ENCODE peak calls at places on chromosomes 3 and 15, in nine cellular contexts. S is testis, Z is fibroblast of lung, E is transverse colon, X is astrocyte, Y is sigmoid colon, G is Panc1, T is tibial artery, I is PC-9. W is an unnamed sample. For H3K9me3, the result is how much of the 10 kb centered on the place peaks cover.

GRCh38 chr3:45464336-45464809 is 76.0 kb downstream of the LARS2 start:
- DNase-seq in S (peak), Z (no peak), E (peak), X (no peak), Y (no peak), G (no peak), T (no peak), I (no peak), W (peak)

GRCh38 chr15:38688761-38689160 is 124.1 kb upstream of the RASGRP1 start:
- DNase-seq in S (no peak), Z (no peak), E (no peak), X (no peak), Y (no peak), G (no peak), T (no peak), I (no peak), W (no peak)

GRCh38 chr15:48811325-48811938 is 563 bp upstream of the CEP152 start:
- DNase-seq in S (no peak), Z (no peak), E (no peak), X (no peak), Y (no peak), G (no peak), T (no peak), I (no peak), W (no peak)

GRCh38 chr3:156455839-156456238 is 99.1 kb downstream of the SSR3 start:
- DNase-seq in S (peak), Z (no peak), E (no peak), X (no peak), Y (no peak), G (no peak), T (no peak), I (peak), W (peak)

GRCh38 chr3:33364531-33365128 is 75.6 kb downstream of the UBP1 start:
- DNase-seq in S (no peak), Z (peak), E (no peak), X (peak), Y (no peak), G (no peak), T (no peak), I (no peak), W (no peak)

GRCh38 chr3:153169793-153170386 is 7.9 kb downstream of the RAP2B start:
- DNase-seq in S (no peak), Z (no peak), E (no peak), X (no peak), Y (no peak), G (no peak), T (no peak), I (no peak), W (no peak)

GRCh38 chr15:78425643-78426042 is 12.4 kb upstream of the IREB2 start:
- DNase-seq in S (no peak), Z (no peak), E (no peak), X (no peak), Y (no peak), G (no peak), T (no peak), I (no peak), W (no peak)

GRCh38 chr3:41200669-41201021 is 1.3 kb downstream of the CTNNB1 start:
- DNase-seq in S (peak), Z (peak), E (peak), X (peak), Y (no peak), G (no peak), T (no peak), I (peak), W (peak)

GRCh38 chr15:65085990-65086679 is 9.6 kb downstream of the KBTBD13 start:
- DNase-seq in S (peak), Z (no peak), E (peak), X (no peak), Y (peak), G (no peak), T (peak), I (peak), W (peak)

GRCh38 chr15:88918738-88919137 is 5.6 kb upstream of the MFGE8 start:
- DNase-seq in S (no peak), Z (peak), E (peak), X (peak), Y (no peak), G (peak), T (peak), I (peak), W (no peak)

GRCh38 chr3:100149713-100150112 is 35.4 kb upstream of the FILIP1L start:
- DNase-seq in S (no peak), Z (no peak), E (no peak), X (no peak), Y (no peak), G (no peak), T (no peak), I (no peak), W (no peak)

GRCh38 chr15:87816016-87816415 is 440.5 kb downstream of the NTRK3 start:
- DNase-seq in S (no peak), Z (peak), E (no peak), X (peak), Y (no peak), G (no peak), T (no peak), I (no peak), W (no peak)

GRCh38 chr3:52506266-52506966 is 11.3 kb downstream of the STAB1 start:
- DNase-seq in S (no peak), Z (no peak), E (no peak), X (no peak), Y (no peak), G (no peak), T (no peak), I (no peak), W (no peak)

GRCh38 chr3:184748219-184749135 is 36.6 kb upstream of the MAGEF1 start:
- DNase-seq in S (no peak), Z (peak), E (no peak), X (no peak), Y (no peak), G (peak), T (peak), I (peak), W (peak)

GRCh38 chr15:45048784-45049631 is 26.0 kb downstream of the SORD start:
- DNase-seq in S (peak), Z (peak), E (no peak), X (peak), Y (no peak), G (no peak), T (no peak), I (no peak), W (peak)
- H3K4me3 ChIP-seq in S (no peak), Z (no peak), E (no peak), X (no peak), Y (no peak), G (no peak), T (no peak), I (no peak), W (no peak)

GRCh38 chr15:47326934-47327333 is 390.4 kb upstream of the SEMA6D start:
- DNase-seq in S (no peak), Z (no peak), E (no peak), X (no peak), Y (no peak), G (no peak), T (no peak), I (no peak), W (no peak)
- H3K9me3 ChIP-seq in S (under half), Z (under half), E (under half), X (under half), Y (under half), G (under half), T (under half), I (under half), W (under half)

GRCh38 chr3:114527036-114527644 is 233.3 kb downstream of the TIGIT start:
- DNase-seq in S (no peak), Z (peak), E (no peak), X (no peak), Y (no peak), G (no peak), T (no peak), I (no peak), W (peak)
- TF ChIP-seq CTCF in S (no peak), Z (peak), E (no peak), X (peak), Y (peak), G (peak), T (peak), I (peak), W (peak)

GRCh38 chr15:85691350-85692240 is 103.1 kb downstream of the KLHL25 start:
- DNase-seq in S (no peak), Z (no peak), E (peak), X (no peak), Y (no peak), G (no peak), T (no peak), I (no peak), W (no peak)

GRCh38 chr15:85692873-85693272 is 101.9 kb downstream of the KLHL25 start:
- DNase-seq in S (no peak), Z (no peak), E (peak), X (no peak), Y (no peak), G (no peak), T (no peak), I (no peak), W (no peak)

GRCh38 chr15:85688703-85689102 is 106.0 kb downstream of the KLHL25 start:
- DNase-seq in S (no peak), Z (no peak), E (no peak), X (no peak), Y (no peak), G (no peak), T (no peak), I (no peak), W (no peak)

GRCh38 chr15:85689729-85690128 is 105.0 kb downstream of the KLHL25 start:
- DNase-seq in S (peak), Z (peak), E (peak), X (peak), Y (no peak), G (no peak), T (no peak), I (no peak), W (no peak)

GRCh38 chr15:85690546-85691226 is 104.0 kb downstream of the KLHL25 start:
- DNase-seq in S (no peak), Z (no peak), E (no peak), X (no peak), Y (no peak), G (no peak), T (no peak), I (no peak), W (no peak)
- H3K4me3 ChIP-seq in S (no peak), Z (no peak), E (peak), X (no peak), Y (peak), G (no peak), T (peak), I (no peak), W (no peak)

GRCh38 chr3:151788401-151788800 is 25.5 kb upstream of the AADAC start:
- DNase-seq in S (no peak), Z (no peak), E (no peak), X (no peak), Y (no peak), G (no peak), T (no peak), I (no peak), W (peak)
- H3K9me3 ChIP-seq in S (under half), Z (under half), E (under half), X (under half), Y (under half), G (under half), T (under half), I (under half), W (under half)

GRCh38 chr3:133825969-133826727 is 20.5 kb downstream of the SRPRB start:
- DNase-seq in S (no peak), Z (no peak), E (no peak), X (no peak), Y (no peak), G (no peak), T (no peak), I (no peak), W (no peak)

GRCh38 chr3:133820889-133821675 is 15.5 kb downstream of the SRPRB start:
- DNase-seq in S (no peak), Z (no peak), E (no peak), X (no peak), Y (no peak), G (no peak), T (no peak), I (no peak), W (no peak)

GRCh38 chr3:133824961-133825485 is 19.4 kb downstream of the SRPRB start:
- DNase-seq in S (no peak), Z (no peak), E (no peak), X (no peak), Y (no peak), G (no peak), T (no peak), I (no peak), W (no peak)

GRCh38 chr3:133820129-133820528 is 14.5 kb downstream of the SRPRB start:
- DNase-seq in S (no peak), Z (no peak), E (no peak), X (no peak), Y (no peak), G (no peak), T (no peak), I (no peak), W (no peak)

GRCh38 chr3:133821767-133822638 is 16.4 kb downstream of the SRPRB start:
- DNase-seq in S (peak), Z (peak), E (peak), X (peak), Y (no peak), G (peak), T (peak), I (no peak), W (no peak)
- TF ChIP-seq CTCF in S (no peak), Z (no peak), E (no peak), X (no peak), Y (no peak), G (no peak), T (no peak), I (no peak), W (no peak)

GRCh38 chr3:173395412-173396181 is 1.9 kb upstream of the NLGN1 start:
- DNase-seq in S (peak), Z (peak), E (peak), X (peak), Y (peak), G (no peak), T (peak), I (peak), W (peak)
- H3K4me3 ChIP-seq in S (peak), Z (peak), E (peak), X (peak), Y (peak), G (peak), T (peak), I (peak), W (peak)

DNA sequence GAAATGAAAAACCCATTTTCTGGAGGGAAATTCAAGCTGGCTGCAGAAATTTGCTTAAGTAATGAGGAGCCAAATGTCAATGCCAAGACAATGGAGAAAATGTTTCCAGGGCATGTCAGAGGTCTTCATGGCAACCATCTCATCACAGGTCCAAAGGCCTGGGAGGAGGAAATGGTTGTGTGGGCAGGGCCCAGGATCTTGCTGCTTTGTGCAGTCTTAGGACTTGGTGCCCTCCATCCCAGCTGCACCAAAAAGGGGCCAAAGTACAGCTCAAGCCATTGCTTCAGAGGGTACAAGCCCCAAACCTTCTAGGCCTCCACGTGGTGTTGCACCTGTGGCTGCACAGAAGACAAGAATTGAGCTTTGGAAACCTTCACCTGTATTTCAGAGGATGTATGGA is 59.3 kb downstream of the POMGNT2 start:
- DNase-seq in S (no peak), Z (no peak), E (no peak), X (no peak), Y (no peak), G (no peak), T (no peak), I (no peak), W (no peak)
- H3K9me3 ChIP-seq in S (under half), Z (under half), E (under half), X (under half), Y (under half), G (under half), T (under half), I (under half), W (under half)

DNA sequence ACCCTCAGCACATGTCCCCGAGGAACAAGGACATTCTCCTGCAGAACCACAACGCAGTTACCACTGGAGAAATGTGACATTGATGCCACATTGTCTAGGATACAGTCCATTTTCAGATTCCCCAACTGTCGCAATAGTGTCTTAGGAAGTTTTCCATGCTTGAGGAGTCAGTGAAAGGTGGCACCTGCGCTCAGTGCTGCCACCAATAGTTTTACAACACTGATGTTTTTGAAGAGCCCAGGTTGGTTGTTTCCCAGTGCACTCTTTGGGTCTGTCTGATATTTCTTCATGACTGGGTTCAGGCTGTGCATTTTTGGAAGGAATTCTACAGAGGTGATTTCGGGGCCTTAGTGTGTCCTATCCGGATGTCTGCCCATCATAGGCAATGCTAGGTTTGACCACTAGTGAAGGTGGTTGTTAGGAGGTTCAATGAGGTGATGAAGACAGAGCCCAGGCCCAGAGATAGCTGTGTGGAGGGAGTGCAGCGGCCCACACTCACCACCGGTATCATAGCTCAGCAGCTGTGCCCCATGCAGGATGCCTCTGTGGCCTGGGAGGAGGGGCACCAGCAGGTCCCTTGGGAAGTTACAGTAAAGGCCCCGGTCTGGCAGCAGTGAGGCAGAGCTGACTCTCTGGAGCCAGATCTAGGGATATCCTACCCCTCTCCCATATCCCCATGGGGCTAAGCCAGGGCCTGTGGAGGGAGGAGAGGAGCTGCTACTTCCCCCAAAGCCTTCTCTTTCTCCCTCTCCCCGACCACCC is 96.6 kb downstream of the DNAJB8 start:
- DNase-seq in S (no peak), Z (no peak), E (no peak), X (no peak), Y (no peak), G (no peak), T (no peak), I (no peak), W (no peak)
- TF ChIP-seq CTCF in S (no peak), Z (no peak), E (no peak), X (no peak), Y (no peak), G (no peak), T (no peak), I (no peak), W (peak)